ENCODE peak calls at places on chromosomes 11 and 22, in six cellular contexts. One of them, this sample, is unnamed.

GRCh38 chr11:85316967-85317366 is 310.2 kb downstream of the DLG2 start:
- DNase-seq in MM.1S: no peak
- DNase-seq in endothelial cell of umbilical vein: no peak
- DNase-seq in IMR-90: no peak
- DNase-seq in fibroblast of lung: no peak
- DNase-seq in GM23248: no peak
- DNase-seq in this sample: no peak

GRCh38 chr22:26416670-26417270 is 12.3 kb upstream of the ASPHD2 start:
- DNase-seq in fibroblast of lung: peak; percentile 88
- DNase-seq in IMR-90: peak; percentile 73
- DNase-seq in endothelial cell of umbilical vein: no peak
- DNase-seq in MM.1S: no peak
- DNase-seq in GM23248: peak; percentile 79
- DNase-seq in this sample: no peak

GRCh38 chr22:44363214-44363979 is 50.6 kb upstream of the SHISAL1 start:
- DNase-seq in fibroblast of lung: peak; percentile 98
- DNase-seq in GM23248: peak; percentile 98
- DNase-seq in MM.1S: no peak
- DNase-seq in IMR-90: peak; percentile 98
- DNase-seq in endothelial cell of umbilical vein: peak; percentile 85
- DNase-seq in this sample: no peak

GRCh38 chr22:39502789-39503464 is 837 bp downstream of the MIEF1 start:
- DNase-seq in GM23248: peak; percentile 53
- DNase-seq in endothelial cell of umbilical vein: no peak
- DNase-seq in IMR-90: peak; percentile 41
- DNase-seq in MM.1S: peak; percentile 16
- DNase-seq in fibroblast of lung: no peak
- DNase-seq in this sample: no peak

GRCh38 chr11:102109896-102110760 is at the start of gene YAP1:
- DNase-seq in fibroblast of lung: peak; percentile 97
- DNase-seq in endothelial cell of umbilical vein: peak; percentile 89
- DNase-seq in IMR-90: peak; percentile 91
- DNase-seq in GM23248: peak; percentile 95
- DNase-seq in MM.1S: peak; percentile 83
- DNase-seq in this sample: no peak

GRCh38 chr11:122113836-122114235 is 2.2 kb downstream of the BLID start:
- DNase-seq in IMR-90: peak; percentile 49
- DNase-seq in endothelial cell of umbilical vein: no peak
- DNase-seq in fibroblast of lung: no peak
- DNase-seq in GM23248: peak; percentile 51
- DNase-seq in MM.1S: no peak
- DNase-seq in this sample: no peak

GRCh38 chr22:26589367-26589844 is 526 bp downstream of the TPST2 start:
- DNase-seq in endothelial cell of umbilical vein: peak; percentile 23
- DNase-seq in IMR-90: peak; percentile 12
- DNase-seq in fibroblast of lung: peak; percentile 29
- DNase-seq in GM23248: peak; percentile 61
- DNase-seq in MM.1S: no peak
- DNase-seq in this sample: peak; percentile 42

GRCh38 chr22:21446128-21446826 is 20.9 kb upstream of the TMEM191C start:
- DNase-seq in IMR-90: no peak
- DNase-seq in GM23248: no peak
- DNase-seq in fibroblast of lung: no peak
- DNase-seq in endothelial cell of umbilical vein: no peak
- DNase-seq in MM.1S: no peak
- DNase-seq in this sample: no peak

GRCh38 chr11:34380696-34381095 is 22.9 kb upstream of the ABTB2 start:
- DNase-seq in endothelial cell of umbilical vein: no peak
- DNase-seq in fibroblast of lung: peak; percentile 66
- DNase-seq in GM23248: peak; percentile 85
- DNase-seq in IMR-90: peak; percentile 53
- DNase-seq in MM.1S: no peak
- DNase-seq in this sample: no peak

GRCh38 chr11:133082851-133083488 is 449.3 kb downstream of the OPCML start:
- DNase-seq in MM.1S: peak; percentile 59
- DNase-seq in endothelial cell of umbilical vein: peak; percentile 45
- DNase-seq in fibroblast of lung: peak; percentile 45
- DNase-seq in IMR-90: peak; percentile 17
- DNase-seq in GM23248: peak; percentile 76
- DNase-seq in this sample: no peak

GRCh38 chr11:82722236-82722635 is 11.4 kb downstream of the FAM181B start:
- DNase-seq in IMR-90: no peak
- DNase-seq in GM23248: peak; percentile 53
- DNase-seq in fibroblast of lung: no peak
- DNase-seq in MM.1S: no peak
- DNase-seq in endothelial cell of umbilical vein: no peak
- DNase-seq in this sample: no peak

DNA sequence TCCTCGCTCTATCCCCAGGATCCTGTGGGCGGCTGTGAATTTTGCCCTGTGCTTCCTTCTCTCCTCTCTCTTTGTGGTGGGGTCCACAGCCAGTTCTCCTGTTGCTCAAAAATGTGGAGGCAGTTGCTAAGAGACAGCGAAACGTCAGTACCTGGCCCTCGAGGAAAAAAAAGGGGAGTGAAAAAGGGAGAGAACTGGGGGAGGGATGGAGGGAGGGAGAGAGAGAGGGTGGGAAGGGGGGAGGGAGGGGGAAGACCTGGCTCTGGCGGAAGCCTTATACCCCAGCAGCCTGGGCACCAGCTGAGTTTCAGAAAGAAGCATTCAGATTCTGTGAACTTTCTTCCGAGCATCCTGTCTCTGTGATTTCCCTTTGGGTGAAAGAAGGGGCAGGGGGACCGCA is 2.1 kb upstream of the LRRC55 start:
- DNase-seq in IMR-90: no peak
- DNase-seq in fibroblast of lung: no peak
- DNase-seq in endothelial cell of umbilical vein: no peak
- DNase-seq in GM23248: no peak
- DNase-seq in MM.1S: no peak
- DNase-seq in this sample: no peak
- H2AFZ ChIP-seq in IMR-90: no peak overlapping the region
- H2AFZ ChIP-seq in fibroblast of lung: no peak overlapping the region
- H2AFZ ChIP-seq in endothelial cell of umbilical vein: no peak overlapping the region
- H2AFZ ChIP-seq in GM23248: no peak overlapping the region
- H2AFZ ChIP-seq in MM.1S: no peak overlapping the region
- H2AFZ ChIP-seq in this sample: no peak overlapping the region

GRCh38 chr22:27785818-27786217 is 15.7 kb downstream of the MN1 start:
- DNase-seq in fibroblast of lung: no peak
- DNase-seq in GM23248: no peak
- DNase-seq in IMR-90: no peak
- DNase-seq in MM.1S: no peak
- DNase-seq in endothelial cell of umbilical vein: no peak
- DNase-seq in this sample: no peak
- H3K4me1 ChIP-seq in fibroblast of lung: no peaks in the 10 kb centered on the region
- H3K4me1 ChIP-seq in GM23248: peaks cover 19% of the 10 kb centered on the region
- H3K4me1 ChIP-seq in IMR-90: no peaks in the 10 kb centered on the region
- H3K4me1 ChIP-seq in MM.1S: no peaks in the 10 kb centered on the region
- H3K4me1 ChIP-seq in endothelial cell of umbilical vein: peaks cover 3% of the 10 kb centered on the region
- H3K4me1 ChIP-seq in this sample: no peaks in the 10 kb centered on the region

DNA sequence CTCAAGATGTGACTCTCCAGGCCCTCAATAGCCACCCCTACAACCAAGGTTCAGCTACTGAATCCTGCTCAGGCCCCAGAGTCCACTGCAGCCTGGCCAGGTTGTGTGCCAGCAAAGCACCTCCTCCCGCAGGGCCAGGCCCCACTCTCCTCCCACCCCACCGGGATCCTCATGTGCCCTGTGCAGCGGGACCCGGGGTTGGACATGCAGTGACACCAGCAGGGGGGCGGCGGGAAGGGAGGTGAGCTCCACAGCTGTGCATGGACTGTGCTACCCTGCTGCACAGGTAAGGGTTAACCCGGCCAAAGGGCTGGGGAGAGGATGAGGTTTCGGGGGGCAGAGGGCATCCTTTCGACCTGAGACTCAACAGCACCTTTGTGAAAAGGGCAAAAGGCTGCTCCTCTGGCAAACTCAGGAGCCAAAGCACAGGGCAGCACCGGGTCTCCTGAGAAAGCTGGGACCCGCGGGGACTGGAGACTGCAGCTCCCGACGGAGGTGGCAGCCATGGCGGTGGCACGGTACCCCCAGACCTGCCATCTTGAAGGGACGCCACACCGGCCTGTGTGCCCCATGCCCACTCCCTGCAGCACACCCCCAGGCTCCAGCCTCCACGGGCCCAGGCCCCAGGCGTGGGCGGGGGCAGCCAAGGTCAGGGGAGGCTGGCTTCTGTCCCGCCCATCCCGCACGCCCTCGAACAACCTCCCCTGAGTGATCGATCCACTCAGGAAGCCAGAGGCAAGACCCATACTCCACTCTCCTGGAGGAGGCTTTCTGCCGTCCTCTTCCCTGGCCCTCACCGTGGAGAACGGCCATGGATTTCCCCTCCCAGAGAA is 10.6 kb downstream of the PLXNB2 start:
- DNase-seq in MM.1S: no peak
- DNase-seq in endothelial cell of umbilical vein: no peak
- DNase-seq in fibroblast of lung: no peak
- DNase-seq in GM23248: no peak
- DNase-seq in IMR-90: no peak
- DNase-seq in this sample: no peak
- H3K9ac ChIP-seq in MM.1S: no peak overlapping the region
- H3K9ac ChIP-seq in endothelial cell of umbilical vein: no peak overlapping the region
- H3K9ac ChIP-seq in fibroblast of lung: no peak overlapping the region
- H3K9ac ChIP-seq in GM23248: no peak overlapping the region
- H3K9ac ChIP-seq in IMR-90: no peak overlapping the region
- H3K9ac ChIP-seq in this sample: no peak overlapping the region

GRCh38 chr11:20088368-20089260 is 71.7 kb downstream of the DBX1 start:
- DNase-seq in IMR-90: peak; percentile 37
- DNase-seq in endothelial cell of umbilical vein: no peak
- DNase-seq in MM.1S: peak; percentile 65
- DNase-seq in GM23248: no peak
- DNase-seq in fibroblast of lung: peak; percentile 81
- DNase-seq in this sample: no peak

GRCh38 chr11:20089796-20090653 is 70.2 kb downstream of the DBX1 start:
- DNase-seq in MM.1S: no peak
- DNase-seq in endothelial cell of umbilical vein: peak; percentile 76
- DNase-seq in fibroblast of lung: peak; percentile 80
- DNase-seq in IMR-90: peak; percentile 71
- DNase-seq in GM23248: no peak
- DNase-seq in this sample: no peak

GRCh38 chr11:20087118-20087521 is 73.2 kb downstream of the DBX1 start:
- DNase-seq in MM.1S: no peak
- DNase-seq in endothelial cell of umbilical vein: no peak
- DNase-seq in IMR-90: peak; percentile 76
- DNase-seq in GM23248: peak; percentile 34
- DNase-seq in fibroblast of lung: peak; percentile 94
- DNase-seq in this sample: no peak

GRCh38 chr11:20090654-20091374 is 69.5 kb downstream of the DBX1 start:
- DNase-seq in GM23248: no peak
- DNase-seq in fibroblast of lung: no peak
- DNase-seq in IMR-90: no peak
- DNase-seq in MM.1S: no peak
- DNase-seq in endothelial cell of umbilical vein: peak; percentile 44
- DNase-seq in this sample: no peak

GRCh38 chr11:20089357-20089756 is 70.9 kb downstream of the DBX1 start:
- DNase-seq in fibroblast of lung: peak; percentile 35
- DNase-seq in endothelial cell of umbilical vein: no peak
- DNase-seq in IMR-90: no peak
- DNase-seq in MM.1S: no peak
- DNase-seq in GM23248: no peak
- DNase-seq in this sample: no peak
- H2AFZ ChIP-seq in fibroblast of lung: no peak overlapping the region
- H2AFZ ChIP-seq in endothelial cell of umbilical vein: no peak overlapping the region
- H2AFZ ChIP-seq in IMR-90: no peak overlapping the region
- H2AFZ ChIP-seq in MM.1S: no peak overlapping the region
- H2AFZ ChIP-seq in GM23248: no peak overlapping the region
- H2AFZ ChIP-seq in this sample: no peak overlapping the region

GRCh38 chr11:118003021-118003423 is 16.8 kb downstream of the IL10RA start:
- DNase-seq in GM23248: no peak
- DNase-seq in endothelial cell of umbilical vein: no peak
- DNase-seq in fibroblast of lung: no peak
- DNase-seq in MM.1S: no peak
- DNase-seq in IMR-90: no peak
- DNase-seq in this sample: peak; percentile 45
- H3K4me1 ChIP-seq in GM23248: no peaks in the 10 kb centered on the region
- H3K4me1 ChIP-seq in endothelial cell of umbilical vein: no peaks in the 10 kb centered on the region
- H3K4me1 ChIP-seq in fibroblast of lung: no peaks in the 10 kb centered on the region
- H3K4me1 ChIP-seq in MM.1S: peaks cover 37% of the 10 kb centered on the region
- H3K4me1 ChIP-seq in IMR-90: no peaks in the 10 kb centered on the region
- H3K4me1 ChIP-seq in this sample: peaks cover 24% of the 10 kb centered on the region

DNA sequence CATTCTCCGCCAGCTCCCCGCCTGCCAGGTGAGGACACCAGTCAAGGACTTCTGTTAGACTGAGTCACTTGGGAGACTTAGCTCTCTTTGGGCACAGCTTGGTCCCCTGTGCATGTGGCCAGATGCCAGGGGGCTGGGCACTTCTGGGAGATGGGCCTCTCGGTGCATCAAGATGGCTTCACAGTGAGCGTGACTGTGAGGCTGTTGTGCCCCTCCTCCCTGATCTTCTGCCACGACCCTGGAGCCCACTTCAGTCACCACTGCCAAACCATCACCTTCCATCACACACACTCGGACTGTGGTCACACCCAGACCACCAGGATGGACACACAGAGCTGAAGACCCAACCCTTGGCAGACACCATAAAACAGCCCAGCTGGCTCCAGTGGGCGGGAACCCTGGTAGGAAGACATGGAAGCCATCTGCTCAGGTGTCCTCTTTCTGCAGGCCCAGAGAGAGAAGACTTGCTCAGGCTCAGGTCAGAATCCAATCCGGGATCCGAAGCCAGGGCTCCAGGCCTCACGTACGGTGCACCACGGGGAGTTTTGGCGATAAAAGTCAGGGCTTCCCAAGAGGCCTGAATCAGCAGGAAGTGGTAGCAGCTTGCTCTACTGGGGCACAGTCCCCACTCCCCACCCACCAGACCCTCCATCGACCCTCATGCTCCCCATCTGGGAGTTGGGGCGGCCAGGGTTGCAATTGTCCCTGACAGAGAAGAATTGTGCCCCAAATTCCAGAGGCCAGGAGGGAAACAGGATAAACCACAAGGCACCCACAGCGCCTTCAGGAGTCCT is 29.8 kb upstream of the CD5 start:
- DNase-seq in fibroblast of lung: no peak
- DNase-seq in MM.1S: no peak
- DNase-seq in IMR-90: no peak
- DNase-seq in GM23248: no peak
- DNase-seq in endothelial cell of umbilical vein: no peak
- DNase-seq in this sample: no peak
- H3K9ac ChIP-seq in fibroblast of lung: no peak overlapping the region
- H3K9ac ChIP-seq in MM.1S: no peak overlapping the region
- H3K9ac ChIP-seq in IMR-90: no peak overlapping the region
- H3K9ac ChIP-seq in GM23248: no peak overlapping the region
- H3K9ac ChIP-seq in endothelial cell of umbilical vein: no peak overlapping the region
- H3K9ac ChIP-seq in this sample: no peak overlapping the region

DNA sequence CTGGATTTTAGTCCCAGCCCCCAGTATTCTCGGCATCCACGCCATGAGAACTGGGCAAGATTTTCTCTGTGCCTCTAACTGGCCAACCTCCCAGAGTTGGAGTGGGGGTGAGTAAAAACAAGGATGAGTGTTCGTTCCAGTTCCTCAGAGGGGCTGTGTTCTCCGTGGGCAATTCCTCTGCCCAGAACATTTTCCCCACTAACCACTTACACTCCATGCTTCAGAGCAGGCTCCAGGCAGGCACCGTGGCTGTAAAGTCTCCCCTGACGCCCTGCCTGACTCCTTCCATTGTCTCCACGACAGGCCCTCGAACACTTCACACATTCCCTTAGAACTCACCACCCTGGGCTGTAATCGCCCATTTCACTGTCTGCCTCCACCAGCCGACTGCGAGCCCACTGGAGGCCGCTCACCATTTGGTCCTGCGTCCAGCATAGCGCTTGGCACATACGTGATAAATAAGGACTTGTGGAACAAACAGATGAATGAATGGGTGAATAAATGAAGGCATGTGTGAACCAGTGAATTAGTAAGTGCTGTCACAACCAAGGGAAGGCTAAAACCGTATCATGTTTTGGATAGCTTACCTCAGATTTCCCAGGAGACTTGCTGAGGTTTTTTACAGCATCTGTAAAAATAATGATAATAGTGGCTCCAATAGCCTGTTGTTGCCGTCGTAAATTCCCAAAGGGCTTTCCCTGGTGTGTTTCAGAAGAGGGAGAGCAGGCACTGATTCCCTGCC is 6.1 kb downstream of the APLNR start:
- DNase-seq in IMR-90: no peak
- DNase-seq in MM.1S: no peak
- DNase-seq in fibroblast of lung: no peak
- DNase-seq in endothelial cell of umbilical vein: no peak
- DNase-seq in GM23248: no peak
- DNase-seq in this sample: no peak
- H2AFZ ChIP-seq in IMR-90: no peak overlapping the region
- H2AFZ ChIP-seq in MM.1S: no peak overlapping the region
- H2AFZ ChIP-seq in fibroblast of lung: no peak overlapping the region
- H2AFZ ChIP-seq in endothelial cell of umbilical vein: no peak overlapping the region
- H2AFZ ChIP-seq in GM23248: peak overlapping the region; percentile 14
- H2AFZ ChIP-seq in this sample: no peak overlapping the region